ENCODE peak calls at places on chromosomes 12 and 14, in nine cellular contexts. P, D, X, Y, S, W, E, B and T are unnamed samples.

GRCh38 chr14:20609215-20610001 is 18.2 kb upstream of the RNASE12 start:
- DNase-seq in P (peak; percentile 83), D (peak; percentile 60), X (peak; percentile 87), Y (peak; percentile 94), S (peak; percentile 73), W (peak; percentile 84), E (peak; percentile 80), B (peak; percentile 78), T (peak; percentile 66)

GRCh38 chr12:131266591-131267467 is 313.1 kb downstream of the ADGRD1 start:
- DNase-seq in P (peak; percentile 64), D (no peak), X (no peak), Y (no peak), S (no peak), W (no peak), E (no peak), B (no peak), T (no peak)

GRCh38 chr14:102370305-102370809 is 7.6 kb downstream of the TECPR2 start:
- DNase-seq in P (no peak), D (no peak), X (no peak), Y (peak; percentile 85), S (no peak), W (no peak), E (no peak), B (no peak), T (no peak)

GRCh38 chr12:98373982-98374381 is 141.4 kb upstream of the TMPO start:
- DNase-seq in P (no peak), D (no peak), X (no peak), Y (peak; percentile 51), S (no peak), W (no peak), E (no peak), B (no peak), T (no peak)

GRCh38 chr12:130819248-130819576 is 19.8 kb downstream of the STX2 start:
- DNase-seq in P (no peak), D (no peak), X (no peak), Y (no peak), S (no peak), W (no peak), E (no peak), B (no peak), T (no peak)

GRCh38 chr12:31589896-31590729 is 823 bp downstream of the DENND5B start:
- DNase-seq in P (peak; percentile 78), D (peak; percentile 84), X (peak; percentile 60), Y (peak; percentile 72), S (peak; percentile 83), W (peak; percentile 26), E (peak; percentile 2), B (peak; percentile 77), T (peak; percentile 69)

GRCh38 chr12:31362115-31362758 is 36.3 kb upstream of the SINHCAF start:
- DNase-seq in P (no peak), D (no peak), X (peak; percentile 33), Y (peak; percentile 69), S (no peak), W (no peak), E (no peak), B (peak; percentile 66), T (no peak)

GRCh38 chr12:113104953-113105510 is 30.5 kb downstream of the RASAL1 start:
- DNase-seq in P (no peak), D (no peak), X (no peak), Y (no peak), S (no peak), W (no peak), E (no peak), B (no peak), T (no peak)

GRCh38 chr12:108612788-108613282 is 15.0 kb upstream of the TMEM119 start:
- DNase-seq in P (no peak), D (no peak), X (no peak), Y (peak; percentile 74), S (no peak), W (no peak), E (no peak), B (no peak), T (no peak)

GRCh38 chr14:71694888-71695505 is 237.2 kb upstream of the RGS6 start:
- DNase-seq in P (no peak), D (no peak), X (no peak), Y (no peak), S (no peak), W (no peak), E (no peak), B (no peak), T (no peak)

GRCh38 chr14:54278665-54279295 is 118.0 kb upstream of the CDKN3 start:
- DNase-seq in P (no peak), D (no peak), X (no peak), Y (no peak), S (no peak), W (no peak), E (no peak), B (no peak), T (no peak)

GRCh38 chr14:75531660-75532317 is 9.5 kb downstream of the BATF start:
- DNase-seq in P (no peak), D (no peak), X (no peak), Y (no peak), S (no peak), W (no peak), E (no peak), B (no peak), T (no peak)

GRCh38 chr12:106994579-106995220 is 7.8 kb upstream of the MTERF2 start:
- DNase-seq in P (no peak), D (no peak), X (no peak), Y (no peak), S (no peak), W (no peak), E (no peak), B (no peak), T (no peak)

GRCh38 chr14:102013669-102014200 is 49.4 kb downstream of the DYNC1H1 start:
- DNase-seq in P (no peak), D (no peak), X (no peak), Y (no peak), S (no peak), W (no peak), E (no peak), B (no peak), T (no peak)

GRCh38 chr12:13036881-13037280 is 7.3 kb upstream of the FAM234B start:
- DNase-seq in P (no peak), D (no peak), X (no peak), Y (no peak), S (no peak), W (no peak), E (no peak), B (no peak), T (no peak)

GRCh38 chr12:66103011-66103913 is 27.3 kb downstream of the LLPH start:
- DNase-seq in P (no peak), D (no peak), X (no peak), Y (peak; percentile 78), S (no peak), W (no peak), E (no peak), B (no peak), T (no peak)

GRCh38 chr14:105219753-105220152 is 28.6 kb upstream of the BTBD6 start:
- DNase-seq in P (no peak), D (no peak), X (no peak), Y (no peak), S (no peak), W (no peak), E (no peak), B (no peak), T (no peak)

DNA sequence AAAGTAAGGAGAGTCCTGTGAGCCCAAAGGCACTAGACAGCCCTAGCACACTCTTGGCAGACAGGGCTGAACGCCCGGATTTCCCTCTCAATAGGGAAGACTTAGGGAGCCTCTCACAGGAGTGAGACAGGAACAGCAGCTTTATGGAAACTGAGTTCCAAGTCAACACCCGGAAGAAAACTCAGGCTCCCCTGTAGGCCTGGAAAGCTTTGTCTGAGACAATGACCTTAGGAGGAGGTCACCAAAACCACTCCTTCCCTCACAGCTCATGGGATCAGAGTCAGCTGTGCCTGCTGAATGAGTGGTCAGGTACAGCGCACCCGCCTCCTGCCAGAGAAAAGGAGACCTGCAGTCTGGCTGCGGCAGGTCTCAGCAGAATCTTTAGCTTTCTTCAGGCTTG is 229.5 kb downstream of the CACNA1C start:
- DNase-seq in P (no peak), D (no peak), X (no peak), Y (peak; percentile 82), S (no peak), W (no peak), E (no peak), B (no peak), T (no peak)
- H3K27ac ChIP-seq in P (no peak overlapping the region), D (no peak overlapping the region), X (no peak overlapping the region), Y (no peak overlapping the region), S (no peak overlapping the region), W (no peak overlapping the region), E (no peak overlapping the region), B (no peak overlapping the region), T (no peak overlapping the region)

DNA sequence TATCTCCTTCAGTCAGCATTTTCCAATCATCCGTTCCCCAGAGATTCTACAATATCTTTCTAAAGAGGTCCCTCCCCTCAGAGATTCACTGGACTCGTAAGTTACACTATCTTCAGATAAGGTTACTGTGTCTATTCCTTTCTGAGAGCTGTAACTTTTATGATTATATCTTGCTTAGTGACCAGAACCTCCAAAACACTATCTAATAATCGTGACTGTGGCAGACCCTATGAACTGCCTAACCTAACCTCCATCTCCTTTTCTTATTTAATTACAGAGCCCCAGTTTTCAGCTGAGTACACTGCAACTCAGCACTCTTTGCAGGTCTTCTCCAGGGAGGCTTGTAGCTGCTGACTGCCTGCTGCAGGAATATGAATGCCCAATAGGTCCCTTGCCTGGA is 38.5 kb upstream of the CHGA start:
- DNase-seq in P (no peak), D (no peak), X (no peak), Y (no peak), S (no peak), W (no peak), E (no peak), B (no peak), T (no peak)
- H3K4me1 ChIP-seq in P (no peaks in the 10 kb centered on the region), D (no peaks in the 10 kb centered on the region), X (no peaks in the 10 kb centered on the region), Y (no peaks in the 10 kb centered on the region), S (no peaks in the 10 kb centered on the region), W (no peaks in the 10 kb centered on the region), E (no peaks in the 10 kb centered on the region), B (no peaks in the 10 kb centered on the region), T (no peaks in the 10 kb centered on the region)

GRCh38 chr12:132446535-132447326 is 43.2 kb upstream of the FBRSL1 start:
- DNase-seq in P (no peak), D (peak; percentile 45), X (no peak), Y (peak; percentile 27), S (no peak), W (no peak), E (no peak), B (no peak), T (no peak)
- H3K4me3 ChIP-seq in P (no peak overlapping the region), D (no peak overlapping the region), X (no peak overlapping the region), Y (no peak overlapping the region), S (no peak overlapping the region), W (peak overlapping the region; percentile 67), E (peak overlapping the region; percentile 56), B (no peak overlapping the region), T (peak overlapping the region; percentile 41)

DNA sequence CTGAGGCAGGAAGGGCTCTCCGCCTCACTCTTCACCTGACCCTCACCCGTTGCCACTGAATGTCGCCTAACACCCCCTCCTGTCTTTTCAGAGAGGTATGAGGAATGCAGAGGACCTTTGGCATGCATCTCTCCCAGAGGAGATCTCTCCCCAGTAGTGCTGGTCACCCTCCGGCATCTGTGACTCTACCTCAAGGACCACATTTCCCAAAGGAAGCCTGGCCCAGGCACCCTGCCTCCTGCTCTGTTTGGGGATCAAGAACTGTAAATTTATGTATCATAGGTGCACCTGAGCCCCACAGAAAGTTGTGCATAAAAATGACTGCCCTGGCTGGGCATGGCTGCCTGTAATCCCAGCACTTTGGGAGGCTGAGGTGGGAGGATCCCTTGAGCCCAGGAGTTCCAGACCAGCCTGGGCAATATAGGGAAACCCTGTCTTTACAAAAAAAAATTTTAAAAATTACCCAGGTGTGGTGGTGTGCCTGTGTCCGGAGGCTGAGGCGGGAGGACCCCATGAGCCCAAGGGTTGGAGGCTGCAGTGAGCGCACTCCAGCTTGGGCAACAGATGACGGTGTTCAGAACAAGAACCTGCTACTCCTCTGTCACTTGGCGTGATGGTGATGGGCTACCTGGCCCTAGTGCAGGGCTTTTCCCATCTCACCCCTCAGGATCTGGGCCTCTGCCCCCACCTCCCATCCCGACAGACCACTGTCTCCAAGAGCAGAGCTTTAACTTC is 13.7 kb downstream of the TNFRSF1A start:
- DNase-seq in P (peak; percentile 20), D (no peak), X (no peak), Y (no peak), S (no peak), W (no peak), E (no peak), B (no peak), T (no peak)
- H3K27ac ChIP-seq in P (no peak overlapping the region), D (peak overlapping the region; percentile 47), X (no peak overlapping the region), Y (peak overlapping the region; percentile 3), S (no peak overlapping the region), W (peak overlapping the region; percentile 56), E (no peak overlapping the region), B (no peak overlapping the region), T (peak overlapping the region; percentile 28)